ENCODE peak calls at places on chromosomes 1 and 21, in four cellular contexts. O is NCI-H2081, B is fibroblast of the conjunctiva, N is astrocyte of the spinal cord. J is an unnamed sample.

GRCh38 chr1:150650193-150650592 is 20.8 kb upstream of the ENSA start:
- DNase-seq in O (no peak), B (no peak), N (peak), J (no peak)

GRCh38 chr21:39730418-39731107 is 14.4 kb upstream of the IGSF5 start:
- DNase-seq in O (no peak), B (no peak), N (no peak), J (no peak)

GRCh38 chr1:27719286-27720251 is 6.2 kb upstream of the FAM76A start:
- DNase-seq in O (no peak), B (no peak), N (peak), J (no peak)

GRCh38 chr1:13775446-13775845 is 75.5 kb downstream of the PRDM2 start:
- DNase-seq in O (no peak), B (no peak), N (no peak), J (no peak)

GRCh38 chr1:106875622-106876021 is 180.9 kb upstream of the PRMT6 start:
- DNase-seq in O (no peak), B (no peak), N (no peak), J (no peak)

GRCh38 chr1:23403038-23403336 is 21.6 kb downstream of the TCEA3 start:
- DNase-seq in O (no peak), B (no peak), N (peak), J (no peak)

GRCh38 chr1:15730423-15730822 is 5.6 kb upstream of the SLC25A34 start:
- DNase-seq in O (no peak), B (no peak), N (no peak), J (no peak)

GRCh38 chr1:6396998-6397397 is 3.4 kb upstream of the ACOT7 start:
- DNase-seq in O (no peak), B (no peak), N (no peak), J (no peak)

GRCh38 chr1:165114022-165114888 is 242.3 kb downstream of the LMX1A start:
- DNase-seq in O (peak), B (peak), N (peak), J (no peak)

GRCh38 chr1:224245188-224245587 is 62.1 kb downstream of the DEGS1 start:
- DNase-seq in O (no peak), B (no peak), N (peak), J (no peak)